ENCODE peak calls at places on chromosomes 13 and 19, in six cellular contexts. N, Y, I, W, U and O are unnamed samples.

GRCh38 chr13:50693755-50694154 is 149.7 kb downstream of the DLEU7 start:
- DNase-seq in N (no peak), Y (no peak), I (no peak), W (peak; percentile 52), U (no peak), O (no peak)

GRCh38 chr19:48836089-48837017 is at the start of gene HSD17B14:
- DNase-seq in N (peak; percentile 56), Y (no peak), I (no peak), W (no peak), U (no peak), O (no peak)

GRCh38 chr13:65946387-65946786 is 1283.7 kb downstream of the PCDH9 start:
- DNase-seq in N (no peak), Y (no peak), I (no peak), W (no peak), U (no peak), O (no peak)

GRCh38 chr13:95188128-95188527 is 113.1 kb downstream of the ABCC4 start:
- DNase-seq in N (no peak), Y (no peak), I (no peak), W (no peak), U (no peak), O (no peak)

GRCh38 chr19:14149509-14149994 is 13.2 kb upstream of the ASF1B start:
- DNase-seq in N (peak; percentile 65), Y (peak; percentile 65), I (peak; percentile 80), W (peak; percentile 74), U (no peak), O (no peak)

GRCh38 chr19:36113895-36114762 is 546 bp downstream of the POLR2I start:
- DNase-seq in N (peak; percentile 46), Y (no peak), I (no peak), W (peak; percentile 32), U (peak; percentile 13), O (no peak)

GRCh38 chr19:8208119-8208709 is 956 bp upstream of the CERS4 start:
- DNase-seq in N (no peak), Y (no peak), I (no peak), W (peak; percentile 82), U (no peak), O (no peak)

GRCh38 chr13:98664047-98664446 is 87.1 kb upstream of the STK24 start:
- DNase-seq in N (peak; percentile 33), Y (no peak), I (no peak), W (no peak), U (peak; percentile 66), O (peak; percentile 75)

GRCh38 chr13:44223785-44224432 is 149.7 kb upstream of the SERP2 start:
- DNase-seq in N (no peak), Y (no peak), I (no peak), W (no peak), U (no peak), O (no peak)

GRCh38 chr19:28463493-28464053 is 749.4 kb downstream of the UQCRFS1 start:
- DNase-seq in N (no peak), Y (no peak), I (no peak), W (no peak), U (no peak), O (no peak)

GRCh38 chr13:52713894-52714293 is 25.7 kb downstream of the CNMD start:
- DNase-seq in N (no peak), Y (no peak), I (peak; percentile 18), W (peak; percentile 31), U (no peak), O (no peak)

GRCh38 chr19:20077791-20078463 is at the start of gene ZNF90:
- DNase-seq in N (peak; percentile 83), Y (peak; percentile 72), I (peak; percentile 96), W (peak; percentile 98), U (peak; percentile 86), O (peak; percentile 90)

GRCh38 chr19:20078696-20079095 is 896 bp downstream of the ZNF90 start:
- DNase-seq in N (peak; percentile 2), Y (no peak), I (peak; percentile 53), W (peak; percentile 25), U (no peak), O (no peak)

DNA sequence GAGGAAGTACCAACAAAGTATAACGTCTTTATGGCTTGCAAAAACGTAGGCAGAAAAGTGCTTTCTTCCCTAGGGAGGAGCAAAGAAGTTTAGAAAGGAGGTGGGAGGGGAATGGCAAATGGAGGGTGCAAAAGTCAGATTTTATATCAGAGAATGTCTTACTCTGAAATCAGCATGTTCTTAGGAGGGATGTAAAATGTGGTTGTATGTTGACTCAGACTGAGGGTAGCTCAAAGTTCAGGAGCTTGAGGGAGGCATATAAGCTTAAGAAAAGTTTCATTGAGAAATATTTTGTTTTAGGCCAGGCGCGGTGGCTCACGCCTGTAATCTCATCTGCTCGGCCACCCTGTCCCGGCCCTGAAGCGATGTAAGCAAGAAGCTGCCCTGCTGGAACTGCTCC is 1.7 kb downstream of the ZNF90 start:
- DNase-seq in N (no peak), Y (no peak), I (peak; percentile 24), W (no peak), U (no peak), O (no peak)
- H3K27ac ChIP-seq in N (no peak overlapping the region), Y (no peak overlapping the region), I (no peak overlapping the region), W (no peak overlapping the region), U (no peak overlapping the region), O (no peak overlapping the region)

GRCh38 chr13:110560606-110561334 is 752 bp downstream of the RAB20 start:
- DNase-seq in N (no peak), Y (no peak), I (no peak), W (peak; percentile 51), U (no peak), O (no peak)

GRCh38 chr13:110557610-110558305 is 3.8 kb downstream of the RAB20 start:
- DNase-seq in N (no peak), Y (peak; percentile 46), I (no peak), W (no peak), U (no peak), O (no peak)

GRCh38 chr13:110559986-110560385 is 1.5 kb downstream of the RAB20 start:
- DNase-seq in N (no peak), Y (no peak), I (no peak), W (no peak), U (no peak), O (no peak)

GRCh38 chr13:110561335-110562033 is at the start of gene RAB20:
- DNase-seq in N (peak; percentile 38), Y (peak; percentile 93), I (peak; percentile 95), W (peak; percentile 93), U (peak; percentile 42), O (no peak)

GRCh38 chr13:110559429-110559943 is 2.0 kb downstream of the RAB20 start:
- DNase-seq in N (no peak), Y (peak; percentile 72), I (peak; percentile 76), W (peak; percentile 62), U (no peak), O (no peak)
- H3K27ac ChIP-seq in N (peak overlapping the region; percentile 60), Y (peak overlapping the region; percentile 83), I (peak overlapping the region; percentile 93), W (peak overlapping the region; percentile 93), U (no peak overlapping the region), O (peak overlapping the region; percentile 69)

GRCh38 chr13:45713721-45714120 is 11.6 kb downstream of the CBY2 start:
- DNase-seq in N (no peak), Y (no peak), I (no peak), W (no peak), U (no peak), O (no peak)
- H3K27ac ChIP-seq in N (no peak overlapping the region), Y (no peak overlapping the region), I (no peak overlapping the region), W (no peak overlapping the region), U (no peak overlapping the region), O (no peak overlapping the region)

GRCh38 chr19:534088-534487 is 2.5 kb downstream of the CDC34 start:
- DNase-seq in N (no peak), Y (no peak), I (no peak), W (no peak), U (no peak), O (no peak)

GRCh38 chr19:536881-537404 is 5.4 kb downstream of the CDC34 start:
- DNase-seq in N (no peak), Y (no peak), I (no peak), W (no peak), U (no peak), O (no peak)

GRCh38 chr19:538641-539428 is 5.0 kb upstream of the GZMM start:
- DNase-seq in N (no peak), Y (no peak), I (no peak), W (no peak), U (no peak), O (no peak)

GRCh38 chr19:535017-535835 is 3.7 kb downstream of the CDC34 start:
- DNase-seq in N (no peak), Y (no peak), I (no peak), W (no peak), U (no peak), O (no peak)

DNA sequence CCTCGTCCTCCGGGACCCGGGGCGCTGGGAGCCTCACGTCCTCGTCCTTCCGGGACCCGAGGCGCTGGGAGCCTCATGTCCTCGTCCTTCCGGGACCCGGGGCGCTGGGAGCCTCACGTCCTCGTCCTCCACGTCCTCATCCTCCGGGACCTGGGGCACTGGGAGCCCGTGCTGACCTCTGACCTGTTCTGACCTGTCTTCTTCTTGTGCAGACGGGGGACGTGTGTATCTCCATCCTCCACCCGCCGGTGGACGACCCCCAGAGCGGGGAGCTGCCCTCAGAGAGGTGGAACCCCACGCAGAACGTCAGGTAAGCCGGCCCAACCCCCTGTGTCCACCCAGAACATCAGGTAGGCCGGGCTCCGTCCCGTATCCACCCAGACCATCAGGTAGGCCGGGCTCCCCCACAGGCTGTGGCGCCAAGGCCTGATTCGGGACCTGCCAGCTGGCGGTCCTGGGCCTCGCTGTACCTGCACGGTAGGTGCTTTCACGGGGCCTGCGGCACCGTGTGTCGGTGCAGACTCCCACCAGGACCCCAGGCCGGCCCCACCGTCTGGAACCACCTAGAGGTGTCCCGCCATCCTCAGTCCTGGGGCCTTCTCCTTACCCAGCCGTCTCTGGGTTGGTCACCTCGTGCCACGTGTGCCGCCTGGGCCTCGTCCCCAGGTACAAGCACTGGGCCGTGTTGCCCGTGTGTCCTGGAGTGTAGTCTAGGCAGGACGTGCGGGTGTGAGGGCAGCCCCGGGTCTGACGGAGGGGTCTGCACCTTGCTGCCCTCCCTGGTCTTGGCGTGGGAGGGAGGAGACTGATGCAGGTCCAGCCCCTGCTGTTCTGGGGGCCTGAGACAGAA is 4.7 kb downstream of the CDC34 start:
- DNase-seq in N (no peak), Y (no peak), I (no peak), W (no peak), U (no peak), O (no peak)
- H3K27ac ChIP-seq in N (no peak overlapping the region), Y (no peak overlapping the region), I (no peak overlapping the region), W (no peak overlapping the region), U (no peak overlapping the region), O (no peak overlapping the region)

GRCh38 chr19:44871809-44872208 is 19.2 kb upstream of the TOMM40 start:
- DNase-seq in N (no peak), Y (no peak), I (no peak), W (no peak), U (no peak), O (no peak)
- H3K27ac ChIP-seq in N (no peak overlapping the region), Y (no peak overlapping the region), I (no peak overlapping the region), W (no peak overlapping the region), U (no peak overlapping the region), O (no peak overlapping the region)

DNA sequence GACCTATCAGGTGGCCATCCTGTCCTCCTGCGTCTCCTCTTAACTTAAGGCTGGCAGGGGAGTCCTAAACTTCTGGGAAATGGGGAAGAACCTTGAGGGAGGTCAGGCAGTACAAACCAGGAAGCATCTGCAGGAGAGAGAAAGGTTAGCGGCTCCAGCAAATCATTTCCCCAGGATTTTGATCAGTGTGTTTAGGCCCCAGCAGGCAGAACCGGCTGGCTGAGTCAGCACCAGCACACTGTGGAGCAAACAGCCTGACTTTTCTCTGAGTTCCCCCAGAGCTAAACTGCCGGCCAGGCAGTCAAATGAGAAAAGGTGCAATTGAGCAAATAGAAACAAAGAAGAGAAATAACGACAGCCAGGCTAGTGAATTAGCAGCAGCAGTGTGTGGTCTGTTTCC is 46.7 kb upstream of the MEDAG start:
- DNase-seq in N (no peak), Y (no peak), I (no peak), W (no peak), U (no peak), O (no peak)
- H3K27ac ChIP-seq in N (no peak overlapping the region), Y (no peak overlapping the region), I (no peak overlapping the region), W (no peak overlapping the region), U (no peak overlapping the region), O (no peak overlapping the region)